ENCODE peak calls at places on chromosomes 16 and 17, in seven cellular contexts. One of them, this sample, is unnamed.

GRCh38 chr16:87692176-87692575 is 73.6 kb downstream of the KLHDC4 start:
- DNase-seq in SK-N-SH: no peak
- DNase-seq in activated CD4-positive, alpha-beta T cell treated with anti-CD3 and anti-CD28 coated beads for 48 hours: no peak
- DNase-seq in AG20443: no peak
- DNase-seq in HS-27A: no peak
- DNase-seq in NCI-H2029 treated with DMSO at 0.1 percent for 48 hours: no peak
- DNase-seq in NCI-H1694: no peak
- DNase-seq in this sample: peak; percentile 67

GRCh38 chr17:50495217-50495823 is 12.9 kb upstream of the MYCBPAP start:
- DNase-seq in SK-N-SH: no peak
- DNase-seq in activated CD4-positive, alpha-beta T cell treated with anti-CD3 and anti-CD28 coated beads for 48 hours: no peak
- DNase-seq in AG20443: no peak
- DNase-seq in HS-27A: no peak
- DNase-seq in NCI-H2029 treated with DMSO at 0.1 percent for 48 hours: no peak
- DNase-seq in NCI-H1694: no peak
- DNase-seq in this sample: no peak

GRCh38 chr16:47977802-47978201 is 178.0 kb downstream of the ABCC12 start:
- DNase-seq in SK-N-SH: no peak
- DNase-seq in activated CD4-positive, alpha-beta T cell treated with anti-CD3 and anti-CD28 coated beads for 48 hours: no peak
- DNase-seq in AG20443: no peak
- DNase-seq in HS-27A: no peak
- DNase-seq in NCI-H2029 treated with DMSO at 0.1 percent for 48 hours: no peak
- DNase-seq in NCI-H1694: no peak
- DNase-seq in this sample: no peak

GRCh38 chr16:56708821-56709685 is 20.9 kb upstream of the NUP93 start:
- DNase-seq in SK-N-SH: peak; percentile 52
- DNase-seq in activated CD4-positive, alpha-beta T cell treated with anti-CD3 and anti-CD28 coated beads for 48 hours: peak; percentile 24
- DNase-seq in AG20443: no peak
- DNase-seq in HS-27A: no peak
- DNase-seq in NCI-H2029 treated with DMSO at 0.1 percent for 48 hours: no peak
- DNase-seq in NCI-H1694: no peak
- DNase-seq in this sample: no peak

GRCh38 chr17:38751144-38751802 is 1.3 kb upstream of the PSMB3 start:
- DNase-seq in SK-N-SH: peak; percentile 39
- DNase-seq in activated CD4-positive, alpha-beta T cell treated with anti-CD3 and anti-CD28 coated beads for 48 hours: no peak
- DNase-seq in AG20443: no peak
- DNase-seq in HS-27A: no peak
- DNase-seq in NCI-H2029 treated with DMSO at 0.1 percent for 48 hours: peak; percentile 37
- DNase-seq in NCI-H1694: no peak
- DNase-seq in this sample: peak; percentile 51

GRCh38 chr16:81551141-81551808 is 106.7 kb downstream of the CMIP start:
- DNase-seq in SK-N-SH: peak; percentile 45
- DNase-seq in activated CD4-positive, alpha-beta T cell treated with anti-CD3 and anti-CD28 coated beads for 48 hours: peak; percentile 27
- DNase-seq in AG20443: peak; percentile 77
- DNase-seq in HS-27A: no peak
- DNase-seq in NCI-H2029 treated with DMSO at 0.1 percent for 48 hours: no peak
- DNase-seq in NCI-H1694: no peak
- DNase-seq in this sample: peak; percentile 46

GRCh38 chr16:29745853-29746345 is at the start of gene C16orf54:
- DNase-seq in SK-N-SH: no peak
- DNase-seq in activated CD4-positive, alpha-beta T cell treated with anti-CD3 and anti-CD28 coated beads for 48 hours: peak; percentile 87
- DNase-seq in AG20443: no peak
- DNase-seq in HS-27A: no peak
- DNase-seq in NCI-H2029 treated with DMSO at 0.1 percent for 48 hours: no peak
- DNase-seq in NCI-H1694: no peak
- DNase-seq in this sample: peak; percentile 66

GRCh38 chr16:17768257-17768656 is 297.5 kb upstream of the XYLT1 start:
- DNase-seq in SK-N-SH: no peak
- DNase-seq in activated CD4-positive, alpha-beta T cell treated with anti-CD3 and anti-CD28 coated beads for 48 hours: no peak
- DNase-seq in AG20443: peak; percentile 85
- DNase-seq in HS-27A: no peak
- DNase-seq in NCI-H2029 treated with DMSO at 0.1 percent for 48 hours: no peak
- DNase-seq in NCI-H1694: no peak
- DNase-seq in this sample: no peak

GRCh38 chr17:76643553-76644148 is at the start of gene ST6GALNAC1:
- DNase-seq in SK-N-SH: no peak
- DNase-seq in activated CD4-positive, alpha-beta T cell treated with anti-CD3 and anti-CD28 coated beads for 48 hours: peak; percentile 18
- DNase-seq in AG20443: no peak
- DNase-seq in HS-27A: no peak
- DNase-seq in NCI-H2029 treated with DMSO at 0.1 percent for 48 hours: no peak
- DNase-seq in NCI-H1694: no peak
- DNase-seq in this sample: no peak

GRCh38 chr17:81577278-81578000 is 25.3 kb upstream of the FAAP100 start:
- DNase-seq in SK-N-SH: no peak
- DNase-seq in activated CD4-positive, alpha-beta T cell treated with anti-CD3 and anti-CD28 coated beads for 48 hours: no peak
- DNase-seq in AG20443: no peak
- DNase-seq in HS-27A: no peak
- DNase-seq in NCI-H2029 treated with DMSO at 0.1 percent for 48 hours: no peak
- DNase-seq in NCI-H1694: no peak
- DNase-seq in this sample: no peak

GRCh38 chr17:42672038-42672437 is 4.8 kb downstream of the PLEKHH3 start:
- DNase-seq in SK-N-SH: no peak
- DNase-seq in activated CD4-positive, alpha-beta T cell treated with anti-CD3 and anti-CD28 coated beads for 48 hours: no peak
- DNase-seq in AG20443: no peak
- DNase-seq in HS-27A: no peak
- DNase-seq in NCI-H2029 treated with DMSO at 0.1 percent for 48 hours: no peak
- DNase-seq in NCI-H1694: peak; percentile 29
- DNase-seq in this sample: peak; percentile 69

GRCh38 chr17:79966681-79967080 is 69.0 kb downstream of the TBC1D16 start:
- DNase-seq in SK-N-SH: no peak
- DNase-seq in activated CD4-positive, alpha-beta T cell treated with anti-CD3 and anti-CD28 coated beads for 48 hours: no peak
- DNase-seq in AG20443: no peak
- DNase-seq in HS-27A: no peak
- DNase-seq in NCI-H2029 treated with DMSO at 0.1 percent for 48 hours: no peak
- DNase-seq in NCI-H1694: no peak
- DNase-seq in this sample: no peak

GRCh38 chr17:65697661-65698060 is 136.2 kb upstream of the AXIN2 start:
- DNase-seq in SK-N-SH: no peak
- DNase-seq in activated CD4-positive, alpha-beta T cell treated with anti-CD3 and anti-CD28 coated beads for 48 hours: no peak
- DNase-seq in AG20443: no peak
- DNase-seq in HS-27A: no peak
- DNase-seq in NCI-H2029 treated with DMSO at 0.1 percent for 48 hours: no peak
- DNase-seq in NCI-H1694: no peak
- DNase-seq in this sample: no peak

GRCh38 chr16:1812732-1813163 is 13.9 kb downstream of the HAGH start:
- DNase-seq in SK-N-SH: peak; percentile 84
- DNase-seq in activated CD4-positive, alpha-beta T cell treated with anti-CD3 and anti-CD28 coated beads for 48 hours: peak; percentile 79
- DNase-seq in AG20443: peak; percentile 85
- DNase-seq in HS-27A: no peak
- DNase-seq in NCI-H2029 treated with DMSO at 0.1 percent for 48 hours: no peak
- DNase-seq in NCI-H1694: peak; percentile 18
- DNase-seq in this sample: peak; percentile 88

GRCh38 chr16:35631261-35631945 is 2172.0 kb downstream of the TP53TG3F start:
- DNase-seq in SK-N-SH: no peak
- DNase-seq in activated CD4-positive, alpha-beta T cell treated with anti-CD3 and anti-CD28 coated beads for 48 hours: no peak
- DNase-seq in AG20443: no peak
- DNase-seq in HS-27A: no peak
- DNase-seq in NCI-H2029 treated with DMSO at 0.1 percent for 48 hours: no peak
- DNase-seq in NCI-H1694: no peak
- DNase-seq in this sample: no peak

GRCh38 chr16:59698341-59698979 is 964.3 kb upstream of the GOT2 start:
- DNase-seq in SK-N-SH: no peak
- DNase-seq in activated CD4-positive, alpha-beta T cell treated with anti-CD3 and anti-CD28 coated beads for 48 hours: no peak
- DNase-seq in AG20443: no peak
- DNase-seq in HS-27A: peak; percentile 70
- DNase-seq in NCI-H2029 treated with DMSO at 0.1 percent for 48 hours: no peak
- DNase-seq in NCI-H1694: no peak
- DNase-seq in this sample: no peak

GRCh38 chr16:89909777-89910716 is 8.6 kb upstream of the MC1R start:
- DNase-seq in SK-N-SH: peak; percentile 92
- DNase-seq in activated CD4-positive, alpha-beta T cell treated with anti-CD3 and anti-CD28 coated beads for 48 hours: peak; percentile 80
- DNase-seq in AG20443: peak; percentile 91
- DNase-seq in HS-27A: no peak
- DNase-seq in NCI-H2029 treated with DMSO at 0.1 percent for 48 hours: no peak
- DNase-seq in NCI-H1694: peak; percentile 53
- DNase-seq in this sample: peak; percentile 98

GRCh38 chr16:281660-282249 is 1.2 kb upstream of the PDIA2 start:
- DNase-seq in SK-N-SH: no peak
- DNase-seq in activated CD4-positive, alpha-beta T cell treated with anti-CD3 and anti-CD28 coated beads for 48 hours: no peak
- DNase-seq in AG20443: no peak
- DNase-seq in HS-27A: no peak
- DNase-seq in NCI-H2029 treated with DMSO at 0.1 percent for 48 hours: no peak
- DNase-seq in NCI-H1694: no peak
- DNase-seq in this sample: no peak

GRCh38 chr17:14321980-14322776 is 21.3 kb downstream of the HS3ST3B1 start:
- DNase-seq in SK-N-SH: no peak
- DNase-seq in activated CD4-positive, alpha-beta T cell treated with anti-CD3 and anti-CD28 coated beads for 48 hours: no peak
- DNase-seq in AG20443: no peak
- DNase-seq in HS-27A: no peak
- DNase-seq in NCI-H2029 treated with DMSO at 0.1 percent for 48 hours: no peak
- DNase-seq in NCI-H1694: no peak
- DNase-seq in this sample: no peak

GRCh38 chr17:37124825-37125181 is 176.0 kb downstream of the AATF start:
- DNase-seq in SK-N-SH: no peak
- DNase-seq in activated CD4-positive, alpha-beta T cell treated with anti-CD3 and anti-CD28 coated beads for 48 hours: no peak
- DNase-seq in AG20443: no peak
- DNase-seq in HS-27A: no peak
- DNase-seq in NCI-H2029 treated with DMSO at 0.1 percent for 48 hours: no peak
- DNase-seq in NCI-H1694: no peak
- DNase-seq in this sample: no peak

GRCh38 chr17:65228734-65229390 is 91.7 kb downstream of the RGS9 start:
- DNase-seq in SK-N-SH: peak; percentile 90
- DNase-seq in activated CD4-positive, alpha-beta T cell treated with anti-CD3 and anti-CD28 coated beads for 48 hours: peak; percentile 71
- DNase-seq in AG20443: no peak
- DNase-seq in HS-27A: no peak
- DNase-seq in NCI-H2029 treated with DMSO at 0.1 percent for 48 hours: no peak
- DNase-seq in NCI-H1694: no peak
- DNase-seq in this sample: no peak

GRCh38 chr17:81579821-81580321 is 27.7 kb upstream of the FAAP100 start:
- DNase-seq in SK-N-SH: no peak
- DNase-seq in activated CD4-positive, alpha-beta T cell treated with anti-CD3 and anti-CD28 coated beads for 48 hours: no peak
- DNase-seq in AG20443: peak; percentile 61
- DNase-seq in HS-27A: no peak
- DNase-seq in NCI-H2029 treated with DMSO at 0.1 percent for 48 hours: no peak
- DNase-seq in NCI-H1694: no peak
- DNase-seq in this sample: peak; percentile 39

GRCh38 chr16:81693047-81693446 is 86.0 kb upstream of the PLCG2 start:
- DNase-seq in SK-N-SH: no peak
- DNase-seq in activated CD4-positive, alpha-beta T cell treated with anti-CD3 and anti-CD28 coated beads for 48 hours: no peak
- DNase-seq in AG20443: peak; percentile 61
- DNase-seq in HS-27A: no peak
- DNase-seq in NCI-H2029 treated with DMSO at 0.1 percent for 48 hours: no peak
- DNase-seq in NCI-H1694: no peak
- DNase-seq in this sample: no peak

GRCh38 chr17:52170963-52171572 is 12.6 kb upstream of the CA10 start:
- DNase-seq in SK-N-SH: peak; percentile 59
- DNase-seq in activated CD4-positive, alpha-beta T cell treated with anti-CD3 and anti-CD28 coated beads for 48 hours: no peak
- DNase-seq in AG20443: no peak
- DNase-seq in HS-27A: no peak
- DNase-seq in NCI-H2029 treated with DMSO at 0.1 percent for 48 hours: peak; percentile 33
- DNase-seq in NCI-H1694: peak; percentile 24
- DNase-seq in this sample: peak; percentile 35

GRCh38 chr17:30788918-30789317 is 35.6 kb downstream of the CRLF3 start:
- DNase-seq in SK-N-SH: no peak
- DNase-seq in activated CD4-positive, alpha-beta T cell treated with anti-CD3 and anti-CD28 coated beads for 48 hours: no peak
- DNase-seq in AG20443: peak; percentile 48
- DNase-seq in HS-27A: no peak
- DNase-seq in NCI-H2029 treated with DMSO at 0.1 percent for 48 hours: no peak
- DNase-seq in NCI-H1694: no peak
- DNase-seq in this sample: no peak

GRCh38 chr17:43449470-43450202 is 34.1 kb upstream of the DHX8 start:
- DNase-seq in SK-N-SH: no peak
- DNase-seq in activated CD4-positive, alpha-beta T cell treated with anti-CD3 and anti-CD28 coated beads for 48 hours: no peak
- DNase-seq in AG20443: peak; percentile 56
- DNase-seq in HS-27A: no peak
- DNase-seq in NCI-H2029 treated with DMSO at 0.1 percent for 48 hours: no peak
- DNase-seq in NCI-H1694: no peak
- DNase-seq in this sample: no peak

GRCh38 chr16:67397812-67398545 is 4.7 kb upstream of the TPPP3 start:
- DNase-seq in SK-N-SH: no peak
- DNase-seq in activated CD4-positive, alpha-beta T cell treated with anti-CD3 and anti-CD28 coated beads for 48 hours: no peak
- DNase-seq in AG20443: no peak
- DNase-seq in HS-27A: no peak
- DNase-seq in NCI-H2029 treated with DMSO at 0.1 percent for 48 hours: no peak
- DNase-seq in NCI-H1694: peak; percentile 21
- DNase-seq in this sample: peak; percentile 59

GRCh38 chr16:87051526-87052320 is 265.5 kb downstream of the C16orf95 start:
- DNase-seq in SK-N-SH: no peak
- DNase-seq in activated CD4-positive, alpha-beta T cell treated with anti-CD3 and anti-CD28 coated beads for 48 hours: no peak
- DNase-seq in AG20443: no peak
- DNase-seq in HS-27A: no peak
- DNase-seq in NCI-H2029 treated with DMSO at 0.1 percent for 48 hours: no peak
- DNase-seq in NCI-H1694: peak; percentile 50
- DNase-seq in this sample: no peak

GRCh38 chr17:15513859-15514446 is 46.5 kb upstream of the CDRT4 start:
- DNase-seq in SK-N-SH: no peak
- DNase-seq in activated CD4-positive, alpha-beta T cell treated with anti-CD3 and anti-CD28 coated beads for 48 hours: no peak
- DNase-seq in AG20443: no peak
- DNase-seq in HS-27A: no peak
- DNase-seq in NCI-H2029 treated with DMSO at 0.1 percent for 48 hours: no peak
- DNase-seq in NCI-H1694: no peak
- DNase-seq in this sample: no peak

GRCh38 chr17:76382803-76383644 is 1.4 kb upstream of the SPHK1 start:
- DNase-seq in SK-N-SH: peak; percentile 82
- DNase-seq in activated CD4-positive, alpha-beta T cell treated with anti-CD3 and anti-CD28 coated beads for 48 hours: peak; percentile 78
- DNase-seq in AG20443: peak; percentile 79
- DNase-seq in HS-27A: peak; percentile 39
- DNase-seq in NCI-H2029 treated with DMSO at 0.1 percent for 48 hours: no peak
- DNase-seq in NCI-H1694: no peak
- DNase-seq in this sample: peak; percentile 94